ENCODE peak calls at places on chromosomes 5 and 9, in six cellular contexts. One of them, this sample, is unnamed.
A peak's percentile ranks its signal among the peaks of the same experiment; 100 is the strongest.

GRCh38 chr9:90103771-90104170 is 499.0 kb downstream of the GADD45G start:
- DNase-seq in HCT116: no peak
- DNase-seq in HepG2: no peak
- DNase-seq in K562: no peak
- DNase-seq in SK-N-SH: no peak
- DNase-seq in GM12878: no peak
- DNase-seq in this sample: no peak

GRCh38 chr9:114171500-114171899 is 16.2 kb downstream of the COL27A1 start:
- DNase-seq in K562: no peak
- DNase-seq in HCT116: no peak
- DNase-seq in GM12878: no peak
- DNase-seq in HepG2: no peak
- DNase-seq in SK-N-SH: no peak
- DNase-seq in this sample: no peak

GRCh38 chr9:99264070-99264469 is 42.0 kb downstream of the SEC61B start:
- DNase-seq in K562: peak; percentile 33
- DNase-seq in HCT116: peak; percentile 16
- DNase-seq in HepG2: no peak
- DNase-seq in SK-N-SH: no peak
- DNase-seq in GM12878: no peak
- DNase-seq in this sample: no peak

GRCh38 chr5:35803221-35803651 is 53.5 kb upstream of the IL7R start:
- DNase-seq in HepG2: no peak
- DNase-seq in HCT116: no peak
- DNase-seq in SK-N-SH: peak; percentile 71
- DNase-seq in GM12878: no peak
- DNase-seq in K562: no peak
- DNase-seq in this sample: no peak

GRCh38 chr5:178419196-178419595 is 171.0 kb downstream of the COL23A1 start:
- DNase-seq in GM12878: no peak
- DNase-seq in K562: no peak
- DNase-seq in SK-N-SH: peak; percentile 23
- DNase-seq in HCT116: no peak
- DNase-seq in HepG2: no peak
- DNase-seq in this sample: peak; percentile 16

GRCh38 chr5:151313357-151313756 is 9.8 kb upstream of the SLC36A3 start:
- DNase-seq in GM12878: no peak
- DNase-seq in K562: no peak
- DNase-seq in SK-N-SH: no peak
- DNase-seq in HepG2: no peak
- DNase-seq in HCT116: no peak
- DNase-seq in this sample: no peak

GRCh38 chr5:180806351-180807011 is 3.9 kb upstream of the MGAT1 start:
- DNase-seq in SK-N-SH: no peak
- DNase-seq in K562: no peak
- DNase-seq in HepG2: no peak
- DNase-seq in GM12878: no peak
- DNase-seq in HCT116: no peak
- DNase-seq in this sample: no peak

GRCh38 chr9:95836072-95836471 is 39.4 kb upstream of the ERCC6L2 start:
- DNase-seq in K562: no peak
- DNase-seq in HepG2: no peak
- DNase-seq in SK-N-SH: no peak
- DNase-seq in GM12878: no peak
- DNase-seq in HCT116: no peak
- DNase-seq in this sample: no peak

GRCh38 chr5:76041863-76042262 is 41.3 kb upstream of the SV2C start:
- DNase-seq in GM12878: no peak
- DNase-seq in HCT116: no peak
- DNase-seq in SK-N-SH: no peak
- DNase-seq in K562: no peak
- DNase-seq in HepG2: no peak
- DNase-seq in this sample: peak; percentile 17

GRCh38 chr9:109156705-109157104 is 10.3 kb downstream of the FRRS1L start:
- DNase-seq in HCT116: no peak
- DNase-seq in HepG2: no peak
- DNase-seq in GM12878: no peak
- DNase-seq in SK-N-SH: no peak
- DNase-seq in K562: no peak
- DNase-seq in this sample: no peak

GRCh38 chr5:135847976-135848375 is 13.5 kb downstream of the SLC25A48 start:
- DNase-seq in GM12878: no peak
- DNase-seq in SK-N-SH: no peak
- DNase-seq in K562: no peak
- DNase-seq in HepG2: no peak
- DNase-seq in HCT116: no peak
- DNase-seq in this sample: no peak

GRCh38 chr9:121717141-121717749 is 65.8 kb downstream of the DAB2IP start:
- DNase-seq in GM12878: no peak
- DNase-seq in HepG2: no peak
- DNase-seq in K562: no peak
- DNase-seq in SK-N-SH: peak; percentile 81
- DNase-seq in HCT116: no peak
- DNase-seq in this sample: no peak

GRCh38 chr5:1882337-1883119 is at the start of gene IRX4:
- DNase-seq in HepG2: no peak
- DNase-seq in K562: no peak
- DNase-seq in HCT116: peak; percentile 42
- DNase-seq in SK-N-SH: peak; percentile 50
- DNase-seq in GM12878: no peak
- DNase-seq in this sample: peak; percentile 84

GRCh38 chr5:619444-619843 is 7.3 kb downstream of the CEP72 start:
- DNase-seq in SK-N-SH: no peak
- DNase-seq in HCT116: no peak
- DNase-seq in K562: no peak
- DNase-seq in GM12878: no peak
- DNase-seq in HepG2: no peak
- DNase-seq in this sample: no peak

GRCh38 chr9:27436234-27436633 is 87.9 kb upstream of the IFNK start:
- DNase-seq in HepG2: peak; percentile 95
- DNase-seq in K562: no peak
- DNase-seq in GM12878: no peak
- DNase-seq in HCT116: no peak
- DNase-seq in SK-N-SH: no peak
- DNase-seq in this sample: no peak

GRCh38 chr9:5688109-5688508 is 59.2 kb downstream of the RIC1 start:
- DNase-seq in HepG2: no peak
- DNase-seq in HCT116: no peak
- DNase-seq in K562: peak; percentile 30
- DNase-seq in SK-N-SH: no peak
- DNase-seq in GM12878: no peak
- DNase-seq in this sample: no peak
- TF ChIP-seq JUND in HepG2: no peak
- TF ChIP-seq JUND in HCT116: no peak
- TF ChIP-seq JUND in K562: no peak
- TF ChIP-seq JUND in SK-N-SH: no peak
- TF ChIP-seq JUND in GM12878: no peak
- TF ChIP-seq JUND in this sample: no peak

GRCh38 chr9:129567842-129568559 is 52.9 kb downstream of the C9orf50 start:
- DNase-seq in GM12878: no peak
- DNase-seq in K562: peak; percentile 59
- DNase-seq in SK-N-SH: no peak
- DNase-seq in HCT116: peak; percentile 73
- DNase-seq in HepG2: peak; percentile 75
- DNase-seq in this sample: peak; percentile 91
- TF ChIP-seq JUND in GM12878: no peak
- TF ChIP-seq JUND in K562: peak; percentile 22
- TF ChIP-seq JUND in SK-N-SH: no peak
- TF ChIP-seq JUND in HCT116: no peak
- TF ChIP-seq JUND in HepG2: no peak
- TF ChIP-seq JUND in this sample: no peak

GRCh38 chr5:38157024-38157423 is 101.3 kb upstream of the EGFLAM start:
- DNase-seq in HepG2: no peak
- DNase-seq in HCT116: no peak
- DNase-seq in GM12878: no peak
- DNase-seq in SK-N-SH: no peak
- DNase-seq in K562: no peak
- DNase-seq in this sample: no peak

GRCh38 chr5:38151878-38152277 is 106.5 kb upstream of the EGFLAM start:
- DNase-seq in HepG2: peak; percentile 32
- DNase-seq in SK-N-SH: no peak
- DNase-seq in HCT116: no peak
- DNase-seq in K562: no peak
- DNase-seq in GM12878: no peak
- DNase-seq in this sample: no peak

GRCh38 chr5:38149815-38150195 is 108.6 kb upstream of the EGFLAM start:
- DNase-seq in GM12878: no peak
- DNase-seq in HCT116: no peak
- DNase-seq in K562: no peak
- DNase-seq in HepG2: no peak
- DNase-seq in SK-N-SH: no peak
- DNase-seq in this sample: no peak

GRCh38 chr5:38154615-38155204 is 103.6 kb upstream of the EGFLAM start:
- DNase-seq in GM12878: peak; percentile 0
- DNase-seq in HCT116: no peak
- DNase-seq in K562: no peak
- DNase-seq in SK-N-SH: no peak
- DNase-seq in HepG2: peak; percentile 29
- DNase-seq in this sample: no peak
- TF ChIP-seq JUND in GM12878: peak; percentile 32
- TF ChIP-seq JUND in HCT116: no peak
- TF ChIP-seq JUND in K562: no peak
- TF ChIP-seq JUND in SK-N-SH: no peak
- TF ChIP-seq JUND in HepG2: no peak
- TF ChIP-seq JUND in this sample: no peak

DNA sequence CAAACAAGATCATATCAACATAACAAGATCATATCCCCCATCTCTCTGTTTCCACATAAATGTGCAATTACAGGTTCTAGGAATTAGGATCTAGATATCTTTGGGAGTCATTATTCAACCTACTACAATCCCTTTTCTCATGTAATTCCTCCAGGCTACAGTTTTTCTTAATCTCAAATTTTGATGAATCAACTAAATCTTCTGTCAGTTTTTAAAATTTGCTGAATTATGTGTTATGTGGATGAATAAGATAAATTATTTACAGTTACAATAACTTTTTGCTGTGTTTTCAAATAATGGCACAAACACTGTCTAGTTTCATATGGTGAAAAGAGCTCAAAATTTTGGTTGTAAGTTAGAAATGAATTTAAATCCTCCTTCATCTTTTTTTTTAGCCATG is 405.8 kb downstream of the FAM170A start:
- DNase-seq in SK-N-SH: no peak
- DNase-seq in K562: no peak
- DNase-seq in GM12878: no peak
- DNase-seq in HepG2: no peak
- DNase-seq in HCT116: no peak
- DNase-seq in this sample: no peak
- TF ChIP-seq JUND in SK-N-SH: no peak
- TF ChIP-seq JUND in K562: no peak
- TF ChIP-seq JUND in GM12878: no peak
- TF ChIP-seq JUND in HepG2: no peak
- TF ChIP-seq JUND in HCT116: no peak
- TF ChIP-seq JUND in this sample: no peak

DNA sequence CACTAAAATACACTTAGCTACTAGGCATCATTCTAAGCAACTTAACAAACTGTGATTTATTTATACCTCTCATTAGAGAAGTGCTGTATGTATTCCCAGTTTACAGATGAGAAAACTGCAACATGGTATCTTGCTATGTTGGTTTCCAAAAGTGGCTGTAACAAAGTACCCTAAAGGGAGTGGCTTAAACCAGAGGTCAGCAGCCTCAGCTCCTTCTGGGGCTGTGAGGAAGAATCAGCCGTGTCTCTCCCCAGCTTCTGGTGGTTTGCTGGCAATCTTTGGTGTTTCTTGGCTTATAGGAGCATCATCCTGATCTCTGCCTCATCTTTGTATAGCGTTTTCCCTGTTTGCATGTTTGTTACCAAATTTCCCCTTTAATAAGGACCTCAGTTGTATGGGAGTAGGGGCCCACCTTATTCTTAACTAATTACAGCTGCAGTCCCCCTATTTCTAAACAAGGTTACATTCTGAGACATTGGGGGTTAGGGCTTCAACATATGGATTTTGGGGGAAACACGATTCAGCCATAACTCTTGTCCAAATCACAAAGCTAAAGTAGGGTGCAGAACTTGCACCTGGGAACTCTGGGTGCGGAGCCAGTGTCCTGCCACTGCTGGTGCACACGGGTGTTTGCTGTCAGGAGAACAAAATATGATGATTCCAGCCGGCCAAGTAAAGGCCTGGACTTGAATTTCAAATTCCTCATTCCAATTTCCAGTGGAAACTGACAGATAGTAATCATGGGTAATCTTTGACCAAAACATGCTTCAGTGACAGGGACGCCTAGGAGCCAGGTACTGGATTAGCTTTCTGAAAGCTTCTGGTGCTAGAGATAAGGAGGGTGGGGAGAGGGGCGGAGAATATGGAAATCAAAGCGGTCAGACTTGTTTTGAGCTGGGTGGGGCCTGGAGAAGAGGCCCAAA is 43.3 kb downstream of the RAI14 start:
- DNase-seq in GM12878: no peak
- DNase-seq in HepG2: no peak
- DNase-seq in SK-N-SH: no peak
- DNase-seq in K562: peak; percentile 94
- DNase-seq in HCT116: no peak
- DNase-seq in this sample: peak; percentile 10
- TF ChIP-seq JUND in GM12878: no peak
- TF ChIP-seq JUND in HepG2: no peak
- TF ChIP-seq JUND in SK-N-SH: no peak
- TF ChIP-seq JUND in K562: peak; percentile 69
- TF ChIP-seq JUND in HCT116: no peak
- TF ChIP-seq JUND in this sample: no peak